ENCODE peak calls at places on chromosome 14, in five cellular contexts. Y is K562, F is SK-N-SH, A is A549, B is GM12878. T is an unnamed sample.

GRCh38 chr14:61240206-61240605 is 40.9 kb downstream of the TMEM30B start:
- DNase-seq in Y (no peak), A (no peak), F (no peak), B (no peak), T (no peak)

GRCh38 chr14:38047518-38047917 is 160.2 kb upstream of the SSTR1 start:
- DNase-seq in F (no peak), B (no peak), Y (no peak), A (no peak), T (no peak)

GRCh38 chr14:61537567-61538463 is 157.5 kb upstream of the HIF1A start:
- DNase-seq in Y (peak; percentile 10), B (no peak), F (no peak), A (peak; percentile 83), T (peak; percentile 90)

GRCh38 chr14:91173867-91174266 is 60.0 kb downstream of the DGLUCY start:
- DNase-seq in F (no peak), A (no peak), B (no peak), Y (no peak), T (no peak)

GRCh38 chr14:21526672-21527319 is 650 bp upstream of the SALL2 start:
- DNase-seq in F (no peak), B (no peak), Y (no peak), A (no peak), T (no peak)

GRCh38 chr14:82999802-83000201 is 1466.1 kb upstream of the SEL1L start:
- DNase-seq in Y (no peak), B (no peak), A (no peak), F (no peak), T (peak; percentile 22)

GRCh38 chr14:52923902-52924575 is 26.8 kb downstream of the FERMT2 start:
- DNase-seq in Y (no peak), B (no peak), F (no peak), A (no peak), T (no peak)

GRCh38 chr14:37903561-37904191 is 304.0 kb upstream of the SSTR1 start:
- DNase-seq in F (peak; percentile 4), Y (peak; percentile 20), A (peak; percentile 13), B (no peak), T (peak; percentile 59)

GRCh38 chr14:100225169-100225568 is 13.8 kb upstream of the YY1 start:
- DNase-seq in A (no peak), Y (no peak), F (no peak), B (no peak), T (no peak)
- TF ChIP-seq CTCF in A (no peak), Y (no peak), F (no peak), B (no peak), T (no peak)

DNA sequence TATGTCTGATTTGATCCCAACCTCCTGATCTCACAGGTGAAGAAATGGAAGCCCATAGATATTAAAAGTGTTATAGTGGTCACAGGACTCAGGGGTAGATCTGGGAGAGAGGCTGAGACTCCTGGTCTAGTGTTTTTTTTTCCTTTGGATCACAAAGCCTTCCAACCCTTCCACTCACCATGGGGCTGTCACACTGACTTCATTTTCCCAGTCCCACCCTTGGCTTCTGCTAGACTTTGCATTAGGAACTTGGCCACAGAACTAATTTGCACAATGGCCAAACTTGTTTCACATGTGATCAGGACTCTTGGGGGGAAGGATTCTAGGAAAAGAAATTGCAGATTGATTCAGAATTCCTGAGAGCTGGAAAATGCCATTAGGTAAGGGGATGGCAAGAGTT is 96.3 kb downstream of the TMX1 start:
- DNase-seq in F (no peak), A (no peak), Y (no peak), B (no peak), T (no peak)
- TF ChIP-seq RCOR1 in F (no peak), A (no peak), Y (no peak), B (no peak), T (no peak)

GRCh38 chr14:22774011-22774706 is 7.7 kb downstream of the OXA1L start:
- DNase-seq in B (no peak), Y (no peak), A (no peak), F (no peak), T (no peak)

GRCh38 chr14:22773162-22774010 is 6.9 kb downstream of the OXA1L start:
- DNase-seq in B (no peak), Y (no peak), A (no peak), F (no peak), T (no peak)

GRCh38 chr14:22769369-22769768 is 2.9 kb downstream of the OXA1L start:
- DNase-seq in B (no peak), Y (no peak), A (no peak), F (no peak), T (no peak)

GRCh38 chr14:22770481-22771187 is 4.1 kb downstream of the OXA1L start:
- DNase-seq in F (no peak), A (no peak), Y (no peak), B (no peak), T (no peak)

DNA sequence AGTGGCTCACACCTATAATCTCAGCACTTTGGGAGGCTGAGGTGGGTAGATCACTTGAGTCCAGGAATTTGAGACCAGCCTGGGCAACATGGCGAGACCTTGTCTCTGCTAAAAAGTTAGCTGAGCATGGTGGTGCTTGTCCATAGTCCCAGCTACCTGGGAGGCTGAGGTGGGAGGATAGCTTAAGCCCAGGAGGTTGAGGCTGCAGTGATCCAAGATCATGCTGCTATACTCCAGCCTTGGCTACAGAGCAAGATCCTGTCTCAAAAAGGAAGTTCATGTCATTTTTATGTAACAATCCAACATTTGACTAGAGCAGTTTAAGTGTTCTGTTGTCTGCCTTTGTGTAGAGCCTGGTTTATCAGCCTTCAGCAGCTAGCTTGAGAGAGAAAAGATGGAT is 6.2 kb downstream of the OXA1L start:
- DNase-seq in Y (no peak), F (no peak), B (no peak), A (no peak), T (no peak)
- H3K4me3 ChIP-seq in Y (no peak overlapping the region), F (no peak overlapping the region), B (no peak overlapping the region), A (no peak overlapping the region), T (no peak overlapping the region)

DNA sequence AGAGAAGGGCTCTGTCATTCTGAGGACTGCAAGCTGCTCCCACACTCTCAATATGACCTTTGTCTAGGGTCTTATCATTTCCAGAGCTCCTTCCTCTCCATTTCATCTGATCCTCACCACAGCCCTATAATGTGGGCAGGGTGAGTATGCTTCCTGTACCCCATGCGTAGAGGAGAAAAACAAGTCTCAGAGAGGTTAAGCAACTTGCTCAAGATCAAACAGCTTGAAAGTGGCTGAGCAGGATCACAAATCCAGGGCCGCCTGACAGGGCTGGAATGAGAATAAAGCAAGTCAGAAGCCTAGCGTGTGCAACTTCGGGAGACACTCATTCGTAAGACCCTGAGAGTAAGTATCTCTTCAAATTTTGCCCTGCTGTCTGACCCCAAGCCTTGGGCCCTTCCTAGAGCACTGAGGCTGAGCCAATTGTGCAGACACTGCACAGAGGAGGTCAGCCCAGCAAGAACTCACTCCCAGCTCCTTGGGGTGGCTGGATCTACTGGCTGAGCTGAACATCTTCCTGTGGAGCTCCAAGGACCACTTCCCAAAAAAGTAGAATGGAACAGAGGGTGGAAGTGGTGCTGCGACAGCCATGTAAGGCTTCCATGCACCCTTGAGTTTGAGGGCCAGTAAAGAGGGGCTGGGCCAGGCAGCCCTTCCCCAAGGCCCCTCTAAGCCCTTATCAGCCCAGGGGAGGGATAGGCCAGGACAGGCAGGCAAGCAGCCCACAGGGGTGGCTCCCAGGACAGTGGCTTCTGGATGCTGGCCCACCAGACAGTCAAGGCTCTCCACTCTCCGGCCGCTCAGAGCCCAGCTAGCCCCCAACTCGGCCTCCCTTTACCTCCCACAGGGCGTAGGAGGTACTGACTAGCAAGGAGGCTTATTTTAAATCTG is 10.5 kb downstream of the ZFP36L1 start:
- DNase-seq in F (no peak), Y (peak; percentile 40), A (no peak), B (no peak), T (no peak)
- TF ChIP-seq CTCF in F (no peak), Y (no peak), A (no peak), B (no peak), T (no peak)